ENCODE peak calls at places on chromosomes 3 and 15, in ten cellular contexts. J, G, F, N, T, R, M, U, H and B are unnamed samples.

GRCh38 chr15:101139986-101140696 is 111.7 kb downstream of the CHSY1 start:
- DNase-seq in T (peak), J (no peak), U (no peak), G (no peak), H (no peak), M (no peak), F (no peak), R (no peak), N (peak), B (no peak)

GRCh38 chr3:101809178-101810022 is 30.4 kb downstream of the NXPE3 start:
- DNase-seq in T (no peak), R (no peak), N (no peak), J (peak), U (peak), F (no peak), H (no peak), G (peak), M (peak), B (no peak)

GRCh38 chr3:127691974-127692373 is 19.2 kb downstream of the ABTB1 start:
- DNase-seq in R (no peak), M (no peak), G (no peak), N (peak), U (no peak), F (no peak), J (no peak), T (no peak), H (no peak), B (peak)

GRCh38 chr3:29668728-29669127 is 387.9 kb downstream of the RBMS3 start:
- DNase-seq in U (no peak), N (no peak), H (no peak), G (no peak), M (no peak), J (no peak), F (no peak), R (no peak), T (no peak), B (no peak)

GRCh38 chr3:149506540-149506939 is 32.0 kb downstream of the TM4SF4 start:
- DNase-seq in N (no peak), H (no peak), U (no peak), G (no peak), M (no peak), R (no peak), J (no peak), T (no peak), F (no peak), B (no peak)

GRCh38 chr3:10907262-10907661 is 85.3 kb upstream of the SLC6A1 start:
- DNase-seq in M (no peak), G (peak), U (no peak), J (no peak), R (no peak), N (no peak), F (no peak), H (no peak), T (no peak), B (no peak)

GRCh38 chr3:183913580-183913920 is 28.9 kb upstream of the PARL start:
- DNase-seq in F (no peak), T (no peak), J (no peak), M (no peak), N (no peak), G (no peak), H (no peak), U (no peak), R (no peak), B (no peak)

GRCh38 chr3:171353423-171353822 is 106.8 kb downstream of the TNIK start:
- DNase-seq in H (no peak), M (no peak), G (no peak), U (no peak), J (no peak), T (no peak), N (no peak), R (no peak), F (no peak), B (no peak)

GRCh38 chr15:52112203-52112750 is 298 bp downstream of the BCL2L10 start:
- DNase-seq in H (no peak), U (no peak), R (no peak), M (peak), G (no peak), N (no peak), T (peak), J (peak), F (no peak), B (no peak)

GRCh38 chr15:89385596-89386242 is 51.1 kb upstream of the POLG start:
- DNase-seq in H (no peak), T (no peak), F (no peak), G (no peak), R (no peak), M (no peak), J (no peak), N (no peak), U (no peak), B (no peak)

GRCh38 chr3:155519081-155519480 is 225.6 kb upstream of the STRIT1 start:
- DNase-seq in G (no peak), U (no peak), R (no peak), M (no peak), J (no peak), N (no peak), H (no peak), F (no peak), T (no peak), B (no peak)

GRCh38 chr15:66369773-66370651 is 13.5 kb upstream of the TIPIN start:
- DNase-seq in N (no peak), G (peak), T (no peak), J (peak), U (no peak), M (no peak), R (no peak), H (no peak), F (no peak), B (no peak)

GRCh38 chr3:40185029-40185695 is 124.3 kb upstream of the EIF1B start:
- DNase-seq in G (no peak), R (no peak), T (no peak), U (no peak), J (no peak), M (no peak), F (no peak), N (no peak), H (no peak), B (no peak)

GRCh38 chr3:25594007-25594502 is 70.7 kb downstream of the TOP2B start:
- DNase-seq in T (no peak), M (no peak), H (no peak), U (no peak), G (peak), R (peak), J (peak), F (no peak), N (no peak), B (no peak)

GRCh38 chr3:50484681-50485263 is 18.7 kb downstream of the CACNA2D2 start:
- DNase-seq in M (no peak), R (no peak), G (no peak), F (no peak), U (no peak), T (no peak), J (peak), N (no peak), H (no peak), B (no peak)

GRCh38 chr15:68085052-68085451 is 30.9 kb downstream of the PIAS1 start:
- DNase-seq in H (no peak), J (no peak), F (no peak), R (no peak), G (no peak), N (no peak), T (no peak), U (no peak), M (no peak), B (no peak)

GRCh38 chr3:29408676-29409075 is 127.8 kb downstream of the RBMS3 start:
- DNase-seq in H (no peak), N (no peak), T (no peak), R (no peak), J (no peak), U (no peak), G (no peak), F (no peak), M (no peak), B (no peak)